ENCODE peak calls at places on chromosomes 4 and X, in seven cellular contexts. U, X, R, Z, Y, K and Q are unnamed samples.

GRCh38 chr4:177450421-177451107 is 8.3 kb upstream of the AGA start:
- DNase-seq in U (no peak), X (peak; percentile 57), R (no peak), Z (no peak), Y (no peak), K (no peak), Q (no peak)

GRCh38 chr4:28759064-28759463 is 1898.4 kb downstream of the STIM2 start:
- DNase-seq in U (no peak), X (no peak), R (no peak), Z (no peak), Y (no peak), K (no peak), Q (no peak)

GRCh38 chr4:80005863-80006262 is 67.2 kb downstream of the ANTXR2 start:
- DNase-seq in U (no peak), X (no peak), R (no peak), Z (no peak), Y (no peak), K (no peak), Q (no peak)

GRCh38 chrX:1488141-1488540 is 35.4 kb upstream of the ASMTL start:
- DNase-seq in U (no peak), X (no peak), R (no peak), Z (peak; percentile 5), Y (no peak), K (no peak), Q (no peak)

GRCh38 chr4:15920723-15921591 is 17.6 kb downstream of the FGFBP1 start:
- DNase-seq in U (no peak), X (peak; percentile 91), R (peak; percentile 21), Z (no peak), Y (peak; percentile 4), K (peak; percentile 63), Q (no peak)

GRCh38 chrX:79365591-79365990 is 1.5 kb downstream of the ITM2A start:
- DNase-seq in U (no peak), X (no peak), R (no peak), Z (no peak), Y (no peak), K (no peak), Q (no peak)

GRCh38 chr4:10458190-10458589 is 964 bp upstream of the ZNF518B start:
- DNase-seq in U (no peak), X (no peak), R (peak; percentile 24), Z (no peak), Y (no peak), K (no peak), Q (peak; percentile 63)

GRCh38 chr4:43089730-43090129 is 197.2 kb downstream of the GRXCR1 start:
- DNase-seq in U (no peak), X (no peak), R (no peak), Z (no peak), Y (no peak), K (no peak), Q (no peak)

GRCh38 chr4:122673252-122673651 is 52.4 kb upstream of the IL21 start:
- DNase-seq in U (no peak), X (no peak), R (no peak), Z (no peak), Y (no peak), K (no peak), Q (no peak)

GRCh38 chr4:98627477-98627876 is 30.9 kb downstream of the TSPAN5 start:
- DNase-seq in U (no peak), X (no peak), R (no peak), Z (no peak), Y (no peak), K (no peak), Q (no peak)

GRCh38 chr4:39452153-39452859 is 6.4 kb downstream of the RPL9 start:
- DNase-seq in U (no peak), X (no peak), R (no peak), Z (no peak), Y (no peak), K (no peak), Q (no peak)

GRCh38 chr4:43047044-43047443 is 154.5 kb downstream of the GRXCR1 start:
- DNase-seq in U (no peak), X (no peak), R (no peak), Z (no peak), Y (no peak), K (no peak), Q (no peak)

GRCh38 chr4:2843909-2844584 is 403 bp downstream of the ADD1 start:
- DNase-seq in U (peak; percentile 53), X (no peak), R (peak; percentile 69), Z (peak; percentile 22), Y (no peak), K (no peak), Q (peak; percentile 74)

GRCh38 chr4:120964596-120964995 is 42.1 kb upstream of the PRDM5 start:
- DNase-seq in U (no peak), X (no peak), R (no peak), Z (no peak), Y (no peak), K (no peak), Q (no peak)

GRCh38 chr4:112515278-112516075 is 503 bp downstream of the NEUROG2 start:
- DNase-seq in U (peak; percentile 79), X (no peak), R (peak; percentile 31), Z (peak; percentile 44), Y (no peak), K (no peak), Q (peak; percentile 57)

GRCh38 chrX:129719931-129720520 is 18.8 kb upstream of the XPNPEP2 start:
- DNase-seq in U (no peak), X (no peak), R (no peak), Z (no peak), Y (no peak), K (no peak), Q (no peak)

GRCh38 chrX:42955349-42955748 is 177.4 kb upstream of the PPP1R2C start:
- DNase-seq in U (no peak), X (no peak), R (no peak), Z (no peak), Y (no peak), K (no peak), Q (no peak)

GRCh38 chrX:20968996-20969395 is 405.2 kb upstream of the CNKSR2 start:
- DNase-seq in U (no peak), X (no peak), R (no peak), Z (no peak), Y (no peak), K (no peak), Q (peak; percentile 50)

GRCh38 chr4:96170198-96170597 is 330.3 kb downstream of the PDHA2 start:
- DNase-seq in U (no peak), X (no peak), R (no peak), Z (no peak), Y (peak; percentile 59), K (no peak), Q (peak; percentile 97)

GRCh38 chr4:96407651-96408342 is 567.9 kb downstream of the PDHA2 start:
- DNase-seq in U (no peak), X (no peak), R (no peak), Z (no peak), Y (no peak), K (no peak), Q (no peak)

GRCh38 chr4:117064297-117064696 is 21.1 kb downstream of the TRAM1L1 start:
- DNase-seq in U (no peak), X (no peak), R (no peak), Z (no peak), Y (no peak), K (no peak), Q (no peak)

GRCh38 chr4:121479801-121480200 is 99.0 kb upstream of the QRFPR start:
- DNase-seq in U (no peak), X (no peak), R (no peak), Z (no peak), Y (no peak), K (no peak), Q (no peak)

GRCh38 chrX:132968282-132968681 is 9.9 kb upstream of the HS6ST2 start:
- DNase-seq in U (no peak), X (no peak), R (no peak), Z (no peak), Y (peak; percentile 33), K (no peak), Q (peak; percentile 62)

GRCh38 chr4:26583865-26584652 is at the start of gene TBC1D19:
- DNase-seq in U (peak; percentile 85), X (peak; percentile 49), R (peak; percentile 88), Z (peak; percentile 89), Y (peak; percentile 53), K (peak; percentile 72), Q (peak; percentile 90)

GRCh38 chrX:22594771-22595170 is 322.1 kb downstream of the CBLL2 start:
- DNase-seq in U (no peak), X (no peak), R (no peak), Z (no peak), Y (no peak), K (no peak), Q (no peak)

GRCh38 chr4:181860157-181860556 is 383.0 kb upstream of the TENM3 start:
- DNase-seq in U (no peak), X (peak; percentile 80), R (no peak), Z (no peak), Y (no peak), K (no peak), Q (no peak)

GRCh38 chrX:10189317-10190268 is 32.8 kb downstream of the CLCN4 start:
- DNase-seq in U (peak; percentile 64), X (no peak), R (peak; percentile 81), Z (peak; percentile 66), Y (peak; percentile 19), K (peak; percentile 70), Q (peak; percentile 93)

GRCh38 chr4:56704074-56704473 is 23.0 kb upstream of the HOPX start:
- DNase-seq in U (no peak), X (no peak), R (no peak), Z (no peak), Y (no peak), K (no peak), Q (no peak)

GRCh38 chr4:151671541-151672059 is 89.2 kb downstream of the GATB start:
- DNase-seq in U (no peak), X (no peak), R (no peak), Z (no peak), Y (no peak), K (no peak), Q (peak; percentile 63)

GRCh38 chr4:163048447-163048846 is 118.2 kb downstream of the NAF1 start:
- DNase-seq in U (peak; percentile 19), X (no peak), R (no peak), Z (peak; percentile 14), Y (no peak), K (peak; percentile 31), Q (peak; percentile 12)

GRCh38 chr4:86338521-86338920 is 21.3 kb downstream of the MAPK10 start:
- DNase-seq in U (no peak), X (no peak), R (no peak), Z (no peak), Y (no peak), K (no peak), Q (no peak)

GRCh38 chrX:85995641-85996040 is 51.7 kb downstream of the CHM start:
- DNase-seq in U (no peak), X (no peak), R (no peak), Z (no peak), Y (no peak), K (no peak), Q (no peak)

GRCh38 chr4:165909947-165910346 is 36.9 kb downstream of the TLL1 start:
- DNase-seq in U (no peak), X (no peak), R (no peak), Z (no peak), Y (no peak), K (no peak), Q (no peak)

GRCh38 chr4:53913771-53914170 is 150.6 kb downstream of the CHIC2 start:
- DNase-seq in U (no peak), X (no peak), R (no peak), Z (no peak), Y (no peak), K (no peak), Q (no peak)

GRCh38 chr4:73682508-73682907 is 57.9 kb upstream of the CXCL8 start:
- DNase-seq in U (no peak), X (no peak), R (no peak), Z (no peak), Y (no peak), K (no peak), Q (no peak)